ENCODE peak calls at places on chromosomes 16 and 17, in ten cellular contexts. Q is breast epithelium, U is osteocyte, B is left lung, H is tibial artery, Z is AG09309, O is neural progenitor cell, J is choroid plexus epithelial cell, X is GM20000, P is transverse colon. W is an unnamed sample.

GRCh38 chr16:88561485-88562369 is 8.5 kb upstream of the ZC3H18 start:
- DNase-seq in Q (no peak), U (no peak), B (peak; percentile 49), H (no peak), Z (no peak), O (peak; percentile 73), J (peak; percentile 66), X (peak; percentile 82), P (peak; percentile 37), W (no peak)

GRCh38 chr16:65218348-65218747 is 96.5 kb upstream of the CDH11 start:
- DNase-seq in Q (no peak), U (no peak), B (no peak), H (no peak), Z (no peak), O (no peak), J (no peak), X (no peak), P (no peak), W (no peak)

GRCh38 chr17:21352221-21352980 is 23.8 kb upstream of the KCNJ12 start:
- DNase-seq in Q (no peak), U (no peak), B (no peak), H (peak; percentile 61), Z (no peak), O (no peak), J (no peak), X (no peak), P (peak; percentile 5), W (no peak)

GRCh38 chr17:74859439-74860228 is at the start of gene GRIN2C:
- DNase-seq in Q (no peak), U (no peak), B (no peak), H (no peak), Z (no peak), O (peak; percentile 52), J (no peak), X (peak; percentile 79), P (no peak), W (no peak)

GRCh38 chr17:17900615-17901520 is 64.1 kb upstream of the SREBF1 start:
- DNase-seq in Q (peak; percentile 72), U (peak; percentile 93), B (peak; percentile 85), H (peak; percentile 93), Z (peak; percentile 95), O (no peak), J (peak; percentile 94), X (no peak), P (peak; percentile 72), W (peak; percentile 77)

GRCh38 chr17:19897901-19898300 is 30.2 kb upstream of the ULK2 start:
- DNase-seq in Q (no peak), U (no peak), B (no peak), H (no peak), Z (peak; percentile 89), O (peak; percentile 3), J (peak; percentile 73), X (no peak), P (no peak), W (peak; percentile 41)

GRCh38 chr17:83136156-83136555 is 56.7 kb downstream of the METRNL start:
- DNase-seq in Q (peak; percentile 17), U (peak; percentile 75), B (no peak), H (peak; percentile 19), Z (no peak), O (no peak), J (no peak), X (no peak), P (peak; percentile 2), W (no peak)

GRCh38 chr17:63285566-63285965 is 160.5 kb downstream of the CYB561 start:
- DNase-seq in Q (no peak), U (no peak), B (no peak), H (no peak), Z (no peak), O (no peak), J (no peak), X (no peak), P (no peak), W (no peak)

DNA sequence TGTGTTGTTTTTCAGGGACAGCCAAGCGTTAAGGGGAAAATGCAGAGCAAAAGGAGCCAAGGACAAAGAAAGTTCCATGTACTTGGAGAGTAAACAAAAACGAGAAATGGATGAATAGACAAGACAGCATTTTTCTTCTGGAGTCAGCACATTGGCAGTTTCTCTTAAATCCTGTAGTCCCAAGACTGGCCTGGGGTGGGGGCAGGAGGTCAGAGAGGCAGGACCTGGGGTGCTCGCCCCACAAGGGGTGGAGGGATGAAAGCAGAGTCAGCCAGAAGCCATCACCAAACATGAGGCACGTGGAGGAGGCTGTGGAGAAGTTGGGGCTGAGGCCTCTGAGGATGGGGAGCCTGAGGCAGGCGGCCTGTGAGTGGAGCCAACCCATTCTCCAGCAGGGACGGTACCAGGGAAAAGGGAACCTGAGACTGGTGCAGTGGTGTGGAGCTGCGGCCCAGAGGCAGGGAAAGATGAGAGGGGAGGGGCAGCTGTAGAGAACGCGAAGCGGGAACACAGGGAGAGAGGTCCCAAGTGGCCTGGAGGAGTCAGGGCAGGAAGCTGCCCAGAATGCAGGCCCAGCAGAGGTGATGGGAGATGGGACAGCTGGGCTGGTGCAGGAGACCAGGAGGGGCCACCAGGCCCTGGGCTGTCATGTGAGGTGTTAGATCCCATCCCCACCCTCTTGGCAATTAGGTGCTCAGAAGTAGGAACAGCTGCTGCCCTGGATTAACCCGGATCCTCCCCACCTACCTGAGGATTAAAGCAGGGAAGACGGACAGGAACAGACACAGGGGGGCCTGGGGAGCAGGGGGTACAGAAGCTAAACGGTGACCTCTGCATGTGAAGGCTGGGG is 3.3 kb downstream of the TLCD3B start:
- DNase-seq in Q (no peak), U (no peak), B (no peak), H (no peak), Z (no peak), O (no peak), J (no peak), X (no peak), P (no peak), W (no peak)
- TF ChIP-seq CTCF in Q (no peak), U (no peak), B (no peak), H (no peak), Z (no peak), O (no peak), J (no peak), X (no peak), P (no peak), W (no peak)

GRCh38 chr17:45293413-45294211 is 23.2 kb downstream of the MAP3K14 start:
- DNase-seq in Q (peak; percentile 70), U (no peak), B (peak; percentile 92), H (peak; percentile 94), Z (peak; percentile 75), O (no peak), J (peak; percentile 90), X (no peak), P (peak; percentile 80), W (peak; percentile 79)
- TF ChIP-seq CTCF in Q (no peak), U (peak; percentile 26), B (no peak), H (no peak), Z (peak; percentile 34), O (no peak), J (peak; percentile 38), X (no peak), P (no peak), W (peak; percentile 7)

GRCh38 chr17:29384901-29385300 is 5.3 kb upstream of the TAOK1 start:
- DNase-seq in Q (no peak), U (no peak), B (no peak), H (no peak), Z (no peak), O (no peak), J (peak; percentile 30), X (no peak), P (no peak), W (no peak)
- TF ChIP-seq CTCF in Q (no peak), U (no peak), B (no peak), H (no peak), Z (no peak), O (no peak), J (no peak), X (no peak), P (no peak), W (peak; percentile 18)

GRCh38 chr16:1152123-1152638 is 725 bp upstream of the CACNA1H start:
- DNase-seq in Q (no peak), U (no peak), B (no peak), H (no peak), Z (no peak), O (peak; percentile 78), J (no peak), X (no peak), P (no peak), W (no peak)

GRCh38 chr16:1154291-1154886 is 1.5 kb downstream of the CACNA1H start:
- DNase-seq in Q (no peak), U (no peak), B (no peak), H (peak; percentile 89), Z (no peak), O (peak; percentile 56), J (no peak), X (no peak), P (no peak), W (no peak)

GRCh38 chr16:1153480-1154160 is 714 bp downstream of the CACNA1H start:
- DNase-seq in Q (no peak), U (no peak), B (no peak), H (no peak), Z (no peak), O (peak; percentile 52), J (no peak), X (no peak), P (no peak), W (no peak)

GRCh38 chr16:1151424-1152122 is 1.3 kb upstream of the CACNA1H start:
- DNase-seq in Q (no peak), U (no peak), B (no peak), H (no peak), Z (no peak), O (no peak), J (no peak), X (peak; percentile 47), P (no peak), W (no peak)

DNA sequence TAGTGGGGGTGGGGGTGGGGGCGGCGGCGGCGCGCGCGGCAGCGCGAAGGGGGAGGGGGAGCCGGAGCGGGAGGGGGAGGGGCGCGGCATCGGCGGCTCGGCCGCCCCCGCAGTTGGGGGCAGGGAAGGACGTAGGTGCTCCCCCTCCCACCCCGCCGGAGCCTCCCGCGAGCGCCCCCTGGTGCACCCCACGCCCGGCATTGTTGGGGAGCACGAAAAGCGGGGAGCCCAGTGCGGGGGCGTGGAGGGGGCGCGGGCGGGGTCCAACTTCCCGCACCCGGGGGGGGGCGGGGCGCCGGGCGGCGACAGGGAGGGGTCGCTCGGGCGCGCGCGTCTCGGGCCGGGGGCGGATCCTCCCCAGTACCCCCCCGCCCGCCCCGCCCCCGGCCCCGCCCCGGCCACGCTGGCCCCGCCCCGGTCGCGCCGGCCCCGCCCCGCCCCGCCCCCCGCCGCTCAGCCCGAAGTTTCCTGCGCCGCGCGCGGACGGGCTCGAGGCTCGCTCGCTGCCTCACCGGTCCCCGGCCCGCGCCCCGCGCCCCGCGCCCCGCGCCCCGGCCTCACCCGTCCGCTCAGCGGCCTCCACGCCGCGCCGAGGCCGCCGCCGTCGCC is at the start of gene CACNA1H:
- DNase-seq in Q (no peak), U (no peak), B (no peak), H (no peak), Z (no peak), O (peak; percentile 86), J (no peak), X (peak; percentile 78), P (no peak), W (no peak)
- TF ChIP-seq CTCF in Q (no peak), U (peak; percentile 65), B (no peak), H (no peak), Z (no peak), O (peak; percentile 68), J (peak; percentile 15), X (no peak), P (peak; percentile 29), W (no peak)